ENCODE peak calls at places on chromosomes 3 and 15, in ten cellular contexts. Y is endothelial cell, U is fibroblast of pulmonary artery, M is GM12865, K is epithelial cell of proximal tubule, Q is HFFc6, N is fibroblast of the aortic adventitia, L is adrenal gland, A is nephron progenitor cell, R is lung. G is an unnamed sample.

GRCh38 chr3:115916866-115917265 is 293.6 kb downstream of the GAP43 start:
- DNase-seq in N (no peak), R (no peak), L (no peak), Y (no peak), A (no peak), K (no peak), M (no peak), U (no peak), Q (no peak), G (no peak)

GRCh38 chr3:120850326-120851295 is 57.4 kb upstream of the STXBP5L start:
- DNase-seq in L (no peak), Q (peak; percentile 65), R (no peak), M (no peak), A (no peak), K (no peak), Y (no peak), N (peak; percentile 5), U (no peak), G (no peak)

GRCh38 chr15:29449136-29449535 is 179.5 kb upstream of the NSMCE3 start:
- DNase-seq in N (no peak), Q (no peak), M (peak; percentile 26), R (no peak), A (peak; percentile 74), L (no peak), Y (peak; percentile 58), U (peak; percentile 10), K (no peak), G (no peak)

GRCh38 chr3:192366916-192367315 is 360.4 kb downstream of the FGF12 start:
- DNase-seq in Y (no peak), K (no peak), A (no peak), M (no peak), U (no peak), N (no peak), L (no peak), Q (no peak), R (no peak), G (no peak)

GRCh38 chr3:65751123-65751700 is 287.5 kb downstream of the MAGI1 start:
- DNase-seq in L (peak; percentile 22), Q (peak; percentile 12), M (peak; percentile 24), R (no peak), Y (peak; percentile 80), N (peak; percentile 42), A (peak; percentile 68), U (peak; percentile 50), K (no peak), G (no peak)

GRCh38 chr3:56855856-56856538 is 54.2 kb upstream of the ARHGEF3 start:
- DNase-seq in M (peak; percentile 30), Y (peak; percentile 68), N (peak; percentile 56), A (peak; percentile 46), L (peak; percentile 40), Q (no peak), K (no peak), U (peak; percentile 42), R (no peak), G (no peak)

GRCh38 chr15:67943961-67944674 is 104.3 kb upstream of the RNU6-1 start:
- DNase-seq in M (no peak), Y (no peak), R (no peak), K (no peak), U (peak; percentile 45), L (no peak), Q (no peak), N (peak; percentile 75), A (no peak), G (no peak)

GRCh38 chr3:179526989-179527391 is 35.7 kb upstream of the ACTL6A start:
- DNase-seq in Y (peak; percentile 67), Q (peak; percentile 12), U (peak; percentile 94), M (no peak), R (peak; percentile 45), L (peak; percentile 57), A (peak; percentile 15), K (no peak), N (peak; percentile 87), G (no peak)

GRCh38 chr3:98602078-98602678 is 8.8 kb upstream of the CPOX start:
- DNase-seq in U (peak; percentile 86), R (no peak), Y (peak; percentile 19), M (peak; percentile 81), K (no peak), N (peak; percentile 85), L (peak; percentile 32), A (peak; percentile 13), Q (peak; percentile 65), G (no peak)

GRCh38 chr3:155296413-155296812 is 2.9 kb upstream of the STRIT1 start:
- DNase-seq in N (no peak), M (no peak), Y (no peak), R (no peak), U (no peak), A (no peak), L (no peak), K (no peak), Q (no peak), G (no peak)

GRCh38 chr3:28575748-28576589 is 227.3 kb upstream of the AZI2 start:
- DNase-seq in R (no peak), K (no peak), A (peak; percentile 66), Y (peak; percentile 51), U (peak; percentile 3), Q (no peak), N (no peak), L (no peak), M (no peak), G (no peak)

GRCh38 chr3:22012471-22012870 is 261.5 kb upstream of the ZNF385D start:
- DNase-seq in N (no peak), K (no peak), Q (no peak), L (no peak), R (no peak), M (no peak), Y (no peak), A (no peak), U (no peak), G (no peak)

GRCh38 chr3:173894-174293 is 22.7 kb upstream of the CHL1 start:
- DNase-seq in M (peak; percentile 25), A (no peak), K (no peak), R (no peak), Y (no peak), N (no peak), L (no peak), U (no peak), Q (no peak), G (no peak)

DNA sequence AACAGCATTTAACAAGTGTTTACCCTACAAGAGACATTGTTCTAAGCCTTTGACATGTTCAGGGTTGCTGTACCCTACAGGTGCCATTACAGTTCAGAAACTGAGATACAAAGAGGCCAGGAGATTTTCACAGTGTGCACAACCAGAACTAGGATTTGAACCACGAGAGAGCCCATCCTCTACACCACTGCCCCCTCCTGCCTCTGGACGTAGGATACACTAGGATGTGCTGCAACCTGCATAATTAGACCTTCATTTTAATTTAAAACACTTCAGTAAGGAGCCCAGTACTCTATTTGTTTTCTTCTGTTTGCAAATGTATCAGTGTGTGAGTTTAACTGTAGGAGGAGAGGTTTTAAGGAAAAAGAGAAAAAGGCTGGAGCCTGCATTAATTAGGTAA is 123.1 kb upstream of the RARB start:
- DNase-seq in R (no peak), Q (no peak), L (no peak), M (no peak), A (no peak), Y (no peak), N (no peak), K (no peak), U (no peak), G (no peak)
- TF ChIP-seq CTCF in R (no peak), Q (no peak), L (no peak), M (no peak), A (no peak), Y (no peak), N (no peak), K (no peak), U (no peak), G (no peak)

GRCh38 chr3:164393171-164393570 is 685.1 kb downstream of the SI start:
- DNase-seq in A (no peak), N (no peak), M (no peak), R (no peak), U (no peak), Q (no peak), Y (no peak), L (no peak), K (no peak), G (no peak)

GRCh38 chr3:164387236-164387635 is 691.1 kb downstream of the SI start:
- DNase-seq in L (no peak), Y (no peak), R (no peak), A (no peak), M (no peak), Q (no peak), U (no peak), K (no peak), N (no peak), G (no peak)

GRCh38 chr3:164390046-164390445 is 688.2 kb downstream of the SI start:
- DNase-seq in L (no peak), Q (no peak), K (no peak), Y (no peak), U (no peak), A (no peak), N (no peak), R (no peak), M (no peak), G (no peak)
- TF ChIP-seq CTCF in L (no peak), Q (peak; percentile 57), K (no peak), Y (peak; percentile 63), U (no peak), A (peak; percentile 20), N (peak; percentile 10), R (no peak), M (no peak), G (no peak)

DNA sequence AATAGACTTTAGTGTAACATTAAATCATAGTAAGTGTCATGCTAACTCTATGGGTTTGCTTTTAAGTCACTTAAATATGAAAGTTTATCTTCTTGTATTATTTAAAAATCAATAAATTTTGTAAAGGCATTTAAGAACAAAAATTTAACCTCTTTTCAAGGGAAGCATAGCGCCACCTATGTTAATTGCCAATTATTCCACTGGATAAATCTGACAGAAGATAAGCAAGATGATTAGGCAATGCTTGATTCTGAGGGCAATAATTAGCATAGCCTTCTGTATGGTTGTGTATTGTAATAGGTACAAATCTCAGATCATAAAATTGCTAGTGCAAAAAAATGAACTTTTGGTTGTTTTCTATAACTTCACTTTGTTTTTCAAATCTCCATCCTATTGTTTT is 560.1 kb downstream of the GRM7 start:
- DNase-seq in K (no peak), Q (no peak), L (no peak), A (no peak), U (no peak), R (no peak), N (no peak), M (no peak), Y (no peak), G (no peak)
- TF ChIP-seq CTCF in K (peak; percentile 27), Q (peak; percentile 13), L (no peak), A (no peak), U (no peak), R (no peak), N (no peak), M (no peak), Y (peak; percentile 48), G (no peak)

DNA sequence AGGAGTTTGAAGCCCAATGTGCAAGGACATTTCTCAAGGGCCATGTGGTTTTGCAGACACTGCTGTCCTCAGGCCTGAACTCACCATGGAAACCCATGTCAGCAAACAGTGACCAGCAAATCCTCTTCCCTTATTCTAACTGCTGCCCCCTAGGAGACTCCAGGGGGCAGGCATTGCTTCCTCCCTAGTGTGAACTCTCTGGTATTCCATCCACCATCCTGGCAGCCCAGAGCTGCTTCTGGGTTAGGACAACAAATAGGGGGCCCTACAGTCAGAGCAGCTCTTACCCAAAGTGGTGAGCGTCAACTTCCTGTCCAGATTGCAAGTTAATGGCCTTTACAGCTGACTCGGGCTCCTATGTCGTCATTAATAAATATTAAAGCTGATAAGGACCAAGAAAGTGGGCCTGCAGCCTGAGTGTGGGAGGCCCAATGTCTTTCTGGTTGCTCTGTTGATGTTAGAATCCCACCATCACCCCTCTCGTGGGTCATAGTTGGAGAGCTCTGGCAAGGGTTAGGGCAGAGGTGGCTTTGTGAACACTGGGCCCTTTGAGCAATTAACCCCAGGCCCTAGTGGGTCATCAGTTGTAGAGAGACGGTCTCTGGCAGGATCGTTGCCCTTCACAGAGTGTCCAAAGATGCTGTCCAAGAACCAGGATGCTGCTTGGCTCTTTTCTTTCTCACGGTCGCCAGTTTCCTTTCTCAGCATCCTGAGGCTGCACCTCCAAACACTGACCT is 41.5 kb downstream of the TGM4 start:
- DNase-seq in R (no peak), K (no peak), Y (peak; percentile 34), U (peak; percentile 33), A (no peak), Q (peak; percentile 48), L (no peak), N (peak; percentile 10), M (no peak), G (no peak)
- TF ChIP-seq CTCF in R (no peak), K (peak; percentile 4), Y (no peak), U (peak; percentile 11), A (no peak), Q (peak; percentile 40), L (no peak), N (no peak), M (no peak), G (no peak)